ENCODE peak calls at places on chromosomes 4 and X, in four cellular contexts. B is COR-L47, U is H7, E is T follicular helper cell. Z is an unnamed sample.

GRCh38 chrX:110858565-110858964 is 62.9 kb upstream of the CHRDL1 start:
- DNase-seq in B (no peak), U (no peak), E (no peak), Z (no peak)

GRCh38 chr4:2449511-2450392 is 19.2 kb upstream of the RNF4 start:
- DNase-seq in B (no peak), U (peak), E (no peak), Z (peak)

GRCh38 chrX:97740886-97741285 is 857.2 kb downstream of the RPA4 start:
- DNase-seq in B (no peak), U (no peak), E (no peak), Z (no peak)

GRCh38 chr4:7857238-7857701 is 82.4 kb downstream of the AFAP1 start:
- DNase-seq in B (no peak), U (no peak), E (no peak), Z (no peak)

GRCh38 chr4:112889619-112890294 is 159.7 kb upstream of the ANK2 start:
- DNase-seq in B (no peak), U (no peak), E (no peak), Z (no peak)

GRCh38 chr4:139875456-139875855 is 209.8 kb downstream of the MGST2 start:
- DNase-seq in B (peak), U (peak), E (no peak), Z (no peak)

GRCh38 chr4:84847978-84848377 is 118.5 kb downstream of the WDFY3 start:
- DNase-seq in B (no peak), U (no peak), E (no peak), Z (no peak)

GRCh38 chr4:24054910-24055309 is 165.1 kb upstream of the PPARGC1A start:
- DNase-seq in B (no peak), U (no peak), E (no peak), Z (no peak)

GRCh38 chrX:151870603-151871002 is 42.1 kb upstream of the MAGEA4 start:
- DNase-seq in B (no peak), U (no peak), E (no peak), Z (no peak)

GRCh38 chr4:37748546-37748945 is 62.4 kb upstream of the RELL1 start:
- DNase-seq in B (no peak), U (no peak), E (no peak), Z (no peak)

GRCh38 chr4:25100156-25100555 is 60.1 kb downstream of the SEPSECS start:
- DNase-seq in B (no peak), U (no peak), E (no peak), Z (no peak)

GRCh38 chr4:152328595-152328994 is 207.3 kb downstream of the FBXW7 start:
- DNase-seq in B (no peak), U (no peak), E (no peak), Z (no peak)

GRCh38 chrX:113545040-113545439 is 704.4 kb upstream of the AMOT start:
- DNase-seq in B (no peak), U (no peak), E (no peak), Z (no peak)

GRCh38 chr4:17447675-17448298 is 64.1 kb downstream of the QDPR start:
- DNase-seq in B (peak), U (peak), E (peak), Z (no peak)

GRCh38 chr4:26860922-26861433 is 337 bp downstream of the STIM2 start:
- DNase-seq in B (peak), U (peak), E (peak), Z (peak)

GRCh38 chr4:82704156-82704555 is 94.4 kb downstream of the SCD5 start:
- DNase-seq in B (no peak), U (no peak), E (no peak), Z (no peak)

GRCh38 chrX:134180566-134180965 is 56.4 kb upstream of the CCDC160 start:
- DNase-seq in B (no peak), U (no peak), E (no peak), Z (no peak)

GRCh38 chr4:31045151-31045550 is 325.0 kb downstream of the PCDH7 start:
- DNase-seq in B (no peak), U (no peak), E (no peak), Z (no peak)

GRCh38 chrX:73525928-73526690 is 36.9 kb upstream of the CHIC1 start:
- DNase-seq in B (no peak), U (peak), E (no peak), Z (no peak)

GRCh38 chr4:98421106-98421505 is 159.9 kb downstream of the RAP1GDS1 start:
- DNase-seq in B (no peak), U (no peak), E (no peak), Z (no peak)